ENCODE peak calls at places on chromosomes 11 and 22, in five cellular contexts. W is transverse colon, X is ovary, H is HepG2, C is tibial nerve. E is an unnamed sample.

GRCh38 chr11:27456802-27457329 is 15.7 kb downstream of the LGR4 start:
- DNase-seq in C (no peak), H (no peak), W (no peak), X (no peak), E (no peak)

GRCh38 chr11:96943970-96944369 is 554.2 kb downstream of the JRKL start:
- DNase-seq in X (no peak), W (no peak), H (no peak), C (no peak), E (no peak)

GRCh38 chr11:13535819-13536218 is 40.0 kb upstream of the PTH start:
- DNase-seq in C (no peak), X (no peak), H (peak; percentile 6), W (no peak), E (no peak)

GRCh38 chr22:48665286-48666010 is 1162.2 kb downstream of the BRD1 start:
- DNase-seq in C (no peak), X (no peak), H (no peak), W (no peak), E (no peak)

GRCh38 chr11:3604169-3604568 is 37.6 kb downstream of the ART5 start:
- DNase-seq in C (no peak), X (no peak), W (no peak), H (no peak), E (no peak)

GRCh38 chr11:35387341-35387982 is 31.9 kb downstream of the SLC1A2 start:
- DNase-seq in C (no peak), H (no peak), X (no peak), W (no peak), E (no peak)

GRCh38 chr11:65112226-65112550 is 516 bp downstream of the TM7SF2 start:
- DNase-seq in X (no peak), H (no peak), W (no peak), C (no peak), E (no peak)

GRCh38 chr11:96741068-96741467 is 351.3 kb downstream of the JRKL start:
- DNase-seq in H (no peak), W (no peak), X (no peak), C (no peak), E (no peak)

GRCh38 chr11:45796461-45796861 is 8.5 kb upstream of the SLC35C1 start:
- DNase-seq in C (no peak), W (no peak), H (no peak), X (no peak), E (no peak)

GRCh38 chr22:23913661-23914353 is 19.6 kb downstream of the MIF start:
- DNase-seq in W (peak; percentile 100), H (peak; percentile 98), C (peak; percentile 99), X (peak; percentile 99), E (peak; percentile 100)

GRCh38 chr11:20631525-20632168 is 32.2 kb downstream of the SLC6A5 start:
- DNase-seq in C (no peak), X (no peak), W (no peak), H (no peak), E (no peak)

GRCh38 chr22:47695176-47695575 is 932.7 kb downstream of the TBC1D22A start:
- DNase-seq in W (no peak), X (no peak), C (no peak), H (no peak), E (no peak)

GRCh38 chr11:1756791-1757771 is 6.6 kb downstream of the CTSD start:
- DNase-seq in X (no peak), H (no peak), C (no peak), W (no peak), E (no peak)

GRCh38 chr22:45689195-45689594 is 17.6 kb downstream of the ATXN10 start:
- DNase-seq in W (no peak), C (no peak), X (no peak), H (no peak), E (no peak)

GRCh38 chr11:75174348-75174747 is 23.4 kb downstream of the SLCO2B1 start:
- DNase-seq in X (no peak), W (no peak), C (no peak), H (no peak), E (no peak)

GRCh38 chr11:76653674-76654309 is 16.8 kb downstream of the LRRC32 start:
- DNase-seq in C (peak; percentile 11), X (peak; percentile 48), W (peak; percentile 31), H (no peak), E (no peak)

GRCh38 chr11:124758355-124759267 is 3.5 kb downstream of the ESAM start:
- DNase-seq in W (peak; percentile 91), C (no peak), X (peak; percentile 70), H (peak; percentile 84), E (peak; percentile 88)

GRCh38 chr11:130945945-130946344 is 29.7 kb upstream of the SNX19 start:
- DNase-seq in H (no peak), W (peak; percentile 10), X (no peak), C (no peak), E (no peak)

GRCh38 chr11:108965602-108966001 is 300.7 kb downstream of the DDX10 start:
- DNase-seq in C (no peak), H (no peak), W (no peak), X (no peak), E (no peak)

GRCh38 chr11:73416711-73417265 is 40.6 kb downstream of the RELT start:
- DNase-seq in X (no peak), W (no peak), C (no peak), H (no peak), E (no peak)

GRCh38 chr11:12087075-12087775 is 23.2 kb upstream of the MICAL2 start:
- DNase-seq in W (peak; percentile 46), X (no peak), H (no peak), C (no peak), E (no peak)

GRCh38 chr11:44638032-44638431 is 72.6 kb downstream of the CD82 start:
- DNase-seq in C (no peak), H (no peak), W (peak; percentile 56), X (no peak), E (peak; percentile 24)

GRCh38 chr11:128157423-128158298 is 429.7 kb downstream of the ETS1 start:
- DNase-seq in C (no peak), H (peak; percentile 44), X (no peak), W (peak; percentile 33), E (no peak)

DNA sequence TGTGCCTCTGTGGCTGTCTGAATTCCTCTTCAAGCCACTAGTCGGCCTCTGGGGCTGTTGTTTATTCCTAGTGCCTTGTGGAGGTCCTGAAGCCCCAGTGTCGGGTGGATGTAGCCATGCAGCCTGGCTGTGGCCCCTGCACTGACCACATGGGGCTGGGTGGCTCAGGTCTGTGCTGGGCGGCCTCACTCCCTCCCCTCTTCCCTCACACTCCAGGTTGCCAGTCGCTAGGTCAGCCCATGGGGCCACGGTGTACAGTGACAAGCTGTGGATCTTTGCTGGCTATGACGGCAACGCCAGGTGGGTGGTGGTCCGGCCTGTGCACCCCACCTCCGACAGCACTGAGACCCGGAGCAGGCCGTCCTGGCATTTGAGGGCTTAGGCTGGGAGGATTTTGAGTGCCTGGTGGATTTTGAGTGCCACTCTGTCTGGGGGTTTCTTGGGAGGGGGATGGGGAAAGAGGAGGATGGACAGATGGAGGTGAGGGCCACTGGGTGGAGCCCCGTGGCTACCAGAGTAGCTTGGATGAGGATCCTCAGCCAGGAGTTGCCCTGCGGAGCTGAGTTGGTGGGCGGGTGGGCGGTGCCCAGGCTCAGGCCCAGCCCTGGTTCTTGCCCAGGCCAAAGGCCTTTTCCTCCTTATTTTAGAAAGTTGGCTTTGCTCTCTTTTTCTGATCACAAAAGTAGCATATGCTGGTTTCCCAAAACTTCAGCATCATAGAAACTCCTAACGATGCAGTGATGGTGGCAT is 6.7 kb downstream of the LZTR1 start:
- DNase-seq in W (no peak), X (no peak), H (no peak), C (no peak), E (no peak)
- TF ChIP-seq EP300 in W (no peak), X (no peak), H (no peak), C (no peak), E (no peak)

GRCh38 chr22:31096637-31097274 is 10.6 kb downstream of the SELENOM start:
- DNase-seq in C (no peak), X (no peak), W (no peak), H (no peak), E (no peak)
- H3K36me3 ChIP-seq in C (peaks cover 14% of the 10 kb centered on the region), X (no peaks in the 10 kb centered on the region), W (no peaks in the 10 kb centered on the region), H (peaks cover 27% of the 10 kb centered on the region), E (peaks cover 100% of the 10 kb centered on the region)

DNA sequence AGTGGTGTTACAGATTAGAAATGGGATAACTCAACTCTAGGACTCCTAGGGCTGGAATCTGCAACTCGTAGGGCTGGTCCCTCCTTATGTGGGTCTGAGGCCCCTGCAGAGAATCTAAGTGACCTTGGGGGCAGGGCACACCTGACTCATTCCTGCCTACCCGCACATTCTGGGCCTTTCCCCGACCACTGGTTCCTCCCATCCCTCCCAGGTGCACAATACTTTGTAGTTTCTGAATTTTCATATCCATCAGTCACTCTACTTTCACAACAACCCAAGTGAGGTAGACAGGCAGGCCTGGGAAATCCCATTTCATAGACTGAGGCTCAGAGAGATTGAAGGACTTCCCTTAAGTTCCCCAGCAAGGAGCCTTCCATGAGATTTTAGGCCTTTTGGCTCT is 1.5 kb downstream of the CYB5R2 start:
- DNase-seq in C (no peak), H (no peak), X (no peak), W (no peak), E (no peak)
- TF ChIP-seq EP300 in C (no peak), H (no peak), X (no peak), W (no peak), E (no peak)

GRCh38 chr11:118597556-118597955 is 9.9 kb upstream of the PHLDB1 start:
- DNase-seq in H (no peak), W (no peak), X (no peak), C (no peak), E (peak; percentile 21)
- H3K36me3 ChIP-seq in H (peaks cover 22% of the 10 kb centered on the region), W (no peaks in the 10 kb centered on the region), X (no peaks in the 10 kb centered on the region), C (peaks cover 6% of the 10 kb centered on the region), E (peaks cover 100% of the 10 kb centered on the region)

DNA sequence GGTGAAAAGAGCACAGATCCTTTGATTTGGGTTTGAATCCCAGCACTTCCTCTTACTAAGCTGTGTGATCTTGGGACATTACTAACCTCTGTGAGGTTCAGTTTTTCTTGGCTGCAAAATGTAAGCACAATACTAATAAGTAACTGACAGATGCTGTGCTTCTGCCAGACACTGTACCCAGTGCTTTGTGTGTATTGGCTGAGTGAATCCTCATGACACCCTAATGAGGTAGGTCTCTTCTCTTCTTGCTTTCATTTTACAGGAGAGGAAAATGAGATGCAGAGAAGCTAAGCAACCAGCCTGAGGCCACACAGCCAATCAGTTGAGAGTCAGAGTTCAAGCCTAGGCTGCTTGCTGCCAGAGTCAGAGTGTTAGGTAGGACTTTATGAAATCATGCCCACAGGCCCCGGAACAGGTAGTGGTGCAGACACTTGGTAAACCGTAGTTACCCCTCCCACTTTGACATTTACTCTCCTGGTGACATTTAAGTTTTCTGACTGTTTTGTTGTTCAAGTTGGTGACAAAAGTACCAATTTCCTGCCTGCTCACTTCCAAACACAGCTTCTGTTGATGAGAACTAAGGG is 21.2 kb downstream of the PTPRJ start:
- DNase-seq in C (no peak), X (no peak), H (no peak), W (peak; percentile 57), E (peak; percentile 50)
- TF ChIP-seq EP300 in C (peak; percentile 45), X (no peak), H (no peak), W (no peak), E (no peak)

DNA sequence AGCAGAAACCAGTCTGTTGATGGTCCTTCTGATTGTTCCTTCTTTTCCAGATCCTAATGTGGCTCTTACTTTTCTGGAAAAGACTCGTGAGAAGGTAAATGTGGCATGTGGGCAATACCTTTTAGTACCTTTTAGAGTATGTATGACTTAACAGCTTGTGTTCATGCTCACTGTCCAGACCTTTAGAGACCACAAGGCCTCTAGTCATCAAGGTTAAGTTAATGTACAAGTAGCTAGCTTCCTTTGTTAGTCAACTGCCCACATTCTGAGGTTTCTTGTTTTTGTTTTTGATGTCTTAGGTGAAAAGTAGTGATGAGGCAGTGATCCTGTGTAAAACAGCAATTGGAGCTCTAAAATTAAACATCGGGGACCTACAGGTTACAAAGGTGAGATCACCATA is 7.6 kb downstream of the PSMD13 start:
- DNase-seq in C (no peak), W (no peak), H (no peak), X (no peak), E (no peak)
- H3K36me3 ChIP-seq in C (peaks cover 36% of the 10 kb centered on the region), W (no peaks in the 10 kb centered on the region), H (peaks cover 17% of the 10 kb centered on the region), X (no peaks in the 10 kb centered on the region), E (peaks cover 91% of the 10 kb centered on the region)

GRCh38 chr22:50068096-50068495 is 10.0 kb upstream of the TTLL8 start:
- DNase-seq in W (no peak), C (no peak), H (no peak), X (no peak), E (no peak)
- TF ChIP-seq EP300 in W (no peak), C (no peak), H (no peak), X (no peak), E (no peak)

E was measured in stomach.